ENCODE peak calls at places on chromosomes 1 and 21, in six cellular contexts. H is stimulated activated CD4-positive, alpha-beta T cell treated with anti-CD3 and anti-CD28 coated beads, Interleukin-12 subunit alpha, Interleukin-12 subunit beta, amount 100 ng/mL, for 24 hours; W is NK-92 treated with Interleukin-12 subunit alpha and Interleukin-12 subunit beta, amount 100 ng/mL, for 24 hours; Y is stimulated activated CD8-positive, alpha-beta memory T cell treated with anti-CD3 and anti-CD28 coated beads, Interleukin-2, amount 100 ng/mL, for 1 hour; P is HuH-7.5; J is nephron progenitor cell. B is an unnamed sample.
A peak's percentile ranks its signal among the peaks of the same experiment; 100 is the strongest.

GRCh38 chr1:116508984-116509980 is 61.5 kb downstream of the CD58 start:
- DNase-seq in Y (no peak), W (no peak), J (no peak), P (no peak), H (peak; percentile 29), B (no peak)

GRCh38 chr1:21910528-21911204 is 26.4 kb downstream of the HSPG2 start:
- DNase-seq in P (no peak), J (no peak), W (no peak), Y (no peak), H (no peak), B (no peak)

GRCh38 chr1:112172294-112172882 is 182.9 kb upstream of the KCND3 start:
- DNase-seq in W (no peak), J (peak; percentile 80), Y (no peak), H (no peak), P (peak; percentile 12), B (peak; percentile 68)

GRCh38 chr1:232211149-232211548 is 418.8 kb downstream of the SIPA1L2 start:
- DNase-seq in W (no peak), Y (no peak), J (peak; percentile 8), P (peak; percentile 32), H (peak; percentile 3), B (peak; percentile 50)

GRCh38 chr1:24427469-24427862 is 11.9 kb downstream of the NIPAL3 start:
- DNase-seq in J (no peak), W (no peak), Y (no peak), H (no peak), P (no peak), B (no peak)

GRCh38 chr1:47569681-47570470 is 132.0 kb downstream of the FOXD2 start:
- DNase-seq in J (no peak), P (no peak), W (no peak), Y (no peak), H (no peak), B (no peak)

GRCh38 chr1:183443025-183443424 is 24.8 kb upstream of the NMNAT2 start:
- DNase-seq in J (no peak), W (no peak), H (no peak), P (no peak), Y (no peak), B (no peak)

GRCh38 chr1:67683736-67684525 is 1.1 kb upstream of the GADD45A start:
- DNase-seq in W (no peak), J (no peak), Y (peak; percentile 5), H (peak; percentile 35), P (no peak), B (no peak)

GRCh38 chr1:171251042-171251740 is 2.9 kb downstream of the FMO1 start:
- DNase-seq in Y (no peak), W (no peak), H (no peak), J (peak; percentile 45), P (no peak), B (peak; percentile 44)

GRCh38 chr1:6427445-6428390 is 3.1 kb downstream of the ESPN start:
- DNase-seq in Y (no peak), H (no peak), W (no peak), P (no peak), J (no peak), B (no peak)

GRCh38 chr1:99652881-99653281 is 7.0 kb downstream of the PALMD start:
- DNase-seq in J (no peak), P (no peak), H (no peak), Y (no peak), W (no peak), B (no peak)

GRCh38 chr21:41504030-41504429 is 3.9 kb downstream of the TMPRSS2 start:
- DNase-seq in Y (no peak), J (no peak), W (no peak), H (no peak), P (no peak), B (no peak)

GRCh38 chr1:56867491-56867890 is 12.9 kb downstream of the C8A start:
- DNase-seq in H (no peak), W (no peak), J (no peak), Y (no peak), P (no peak), B (no peak)

GRCh38 chr21:29523646-29524045 is 224.9 kb downstream of the BACH1 start:
- DNase-seq in P (no peak), J (no peak), H (no peak), W (no peak), Y (no peak), B (no peak)

GRCh38 chr1:226471467-226471866 is 63.6 kb upstream of the PARP1 start:
- DNase-seq in J (no peak), W (no peak), P (no peak), Y (no peak), H (no peak), B (no peak)

GRCh38 chr1:154405762-154406571 is 824 bp downstream of the IL6R start:
- DNase-seq in Y (peak; percentile 38), W (no peak), P (no peak), J (peak; percentile 74), H (peak; percentile 65), B (no peak)

B was measured in HAP-1.